ENCODE peak calls at places on chromosomes 6 and 20, in seven cellular contexts. T, Z, U, D, M, J and O are unnamed samples.

GRCh38 chr6:138226011-138226410 is 7.7 kb upstream of the PBOV1 start:
- DNase-seq in T (no peak), Z (no peak), U (peak), D (no peak), M (no peak), J (no peak), O (no peak)

GRCh38 chr6:56649053-56649769 is 6.5 kb upstream of the DST start:
- DNase-seq in T (no peak), Z (no peak), U (peak), D (no peak), M (no peak), J (no peak), O (no peak)

GRCh38 chr6:12181481-12181880 is 108.7 kb upstream of the EDN1 start:
- DNase-seq in T (no peak), Z (no peak), U (no peak), D (no peak), M (no peak), J (no peak), O (no peak)

GRCh38 chr20:50967621-50968020 is 9.0 kb downstream of the MOCS3 start:
- DNase-seq in T (no peak), Z (no peak), U (no peak), D (no peak), M (no peak), J (no peak), O (no peak)

GRCh38 chr20:53676519-53676822 is 82.8 kb upstream of the ZNF217 start:
- DNase-seq in T (no peak), Z (no peak), U (no peak), D (no peak), M (no peak), J (no peak), O (no peak)

GRCh38 chr20:57316795-57317201 is 12.8 kb upstream of the SPO11 start:
- DNase-seq in T (no peak), Z (no peak), U (no peak), D (no peak), M (no peak), J (no peak), O (no peak)

GRCh38 chr6:98024359-98024758 is 741.3 kb upstream of the MMS22L start:
- DNase-seq in T (no peak), Z (no peak), U (no peak), D (no peak), M (no peak), J (no peak), O (no peak)

GRCh38 chr6:56767892-56768531 is 125.3 kb upstream of the DST start:
- DNase-seq in T (no peak), Z (no peak), U (no peak), D (no peak), M (peak), J (no peak), O (no peak)

GRCh38 chr6:11392778-11393507 is 144.6 kb upstream of the TMEM170B start:
- DNase-seq in T (no peak), Z (no peak), U (no peak), D (peak), M (no peak), J (no peak), O (no peak)

GRCh38 chr6:71190809-71191208 is 97.8 kb upstream of the OGFRL1 start:
- DNase-seq in T (no peak), Z (no peak), U (peak), D (peak), M (peak), J (no peak), O (no peak)

GRCh38 chr6:68640506-68640875 is 5.4 kb downstream of the ADGRB3 start:
- DNase-seq in T (no peak), Z (no peak), U (no peak), D (no peak), M (no peak), J (no peak), O (no peak)

GRCh38 chr20:63955846-63956663 is at the start of gene UCKL1:
- DNase-seq in T (peak), Z (peak), U (peak), D (peak), M (peak), J (peak), O (peak)

GRCh38 chr20:32052792-32053362 is 835 bp downstream of the HCK start:
- DNase-seq in T (peak), Z (no peak), U (no peak), D (no peak), M (peak), J (peak), O (no peak)

GRCh38 chr6:7108964-7109836 is 1.4 kb downstream of the RREB1 start:
- DNase-seq in T (peak), Z (no peak), U (peak), D (peak), M (peak), J (no peak), O (no peak)

GRCh38 chr6:104711371-104711770 is 148.3 kb downstream of the HACE1 start:
- DNase-seq in T (no peak), Z (no peak), U (peak), D (peak), M (no peak), J (no peak), O (no peak)

GRCh38 chr6:96468281-96468680 is 53.3 kb upstream of the UFL1 start:
- DNase-seq in T (no peak), Z (no peak), U (no peak), D (no peak), M (no peak), J (no peak), O (no peak)

GRCh38 chr6:11236351-11236750 is 3.9 kb upstream of the NEDD9 start:
- DNase-seq in T (no peak), Z (no peak), U (peak), D (no peak), M (peak), J (peak), O (no peak)